ENCODE peak calls at places on chromosome 11, in nine cellular contexts. O is kidney epithelial cell; B is mammary epithelial cell; X is HFF-Myc; A is body of pancreas; M is foreskin fibroblast; K is tibial artery; H is CD8-positive, alpha-beta T cell; P is AG10803. R is an unnamed sample.

GRCh38 chr11:2305140-2305861 is 3.5 kb downstream of the TSPAN32 start:
- DNase-seq in O (no peak), B (peak), X (peak), A (peak), M (peak), K (peak), H (peak), P (peak), R (peak)

GRCh38 chr11:17921620-17922473 is 91.0 kb downstream of the SERGEF start:
- DNase-seq in O (no peak), B (no peak), X (peak), A (peak), M (peak), K (peak), H (no peak), P (peak), R (peak)

GRCh38 chr11:104275992-104276391 is 112.0 kb upstream of the PDGFD start:
- DNase-seq in O (peak), B (peak), X (no peak), A (no peak), M (no peak), K (no peak), H (no peak), P (no peak), R (peak)

GRCh38 chr11:65599216-65599954 is 3.8 kb upstream of the KCNK7 start:
- DNase-seq in O (no peak), B (no peak), X (no peak), A (no peak), M (no peak), K (no peak), H (no peak), P (no peak), R (no peak)

GRCh38 chr11:27254744-27255446 is 108.1 kb downstream of the CCDC34 start:
- DNase-seq in O (no peak), B (peak), X (no peak), A (no peak), M (no peak), K (no peak), H (no peak), P (peak), R (peak)

GRCh38 chr11:99351620-99352019 is 330.9 kb downstream of the CNTN5 start:
- DNase-seq in O (no peak), B (no peak), X (no peak), A (no peak), M (no peak), K (no peak), H (no peak), P (no peak), R (no peak)

GRCh38 chr11:128949791-128950454 is 7.3 kb upstream of the TP53AIP1 start:
- DNase-seq in O (no peak), B (no peak), X (no peak), A (peak), M (no peak), K (no peak), H (no peak), P (peak), R (peak)

GRCh38 chr11:85685131-85685819 is 720 bp downstream of the CCDC89 start:
- DNase-seq in O (no peak), B (no peak), X (no peak), A (no peak), M (peak), K (no peak), H (no peak), P (peak), R (no peak)

GRCh38 chr11:69638941-69639681 is 1.8 kb upstream of the CCND1 start:
- DNase-seq in O (peak), B (peak), X (peak), A (peak), M (peak), K (peak), H (no peak), P (peak), R (peak)

GRCh38 chr11:963852-964251 is 38.2 kb downstream of the AP2A2 start:
- DNase-seq in O (no peak), B (no peak), X (no peak), A (no peak), M (no peak), K (no peak), H (no peak), P (no peak), R (no peak)

GRCh38 chr11:69262918-69263735 is 30.8 kb upstream of the MYEOV start:
- DNase-seq in O (no peak), B (no peak), X (no peak), A (no peak), M (no peak), K (no peak), H (no peak), P (no peak), R (no peak)

GRCh38 chr11:12812849-12813248 is 138.6 kb downstream of the TEAD1 start:
- DNase-seq in O (no peak), B (no peak), X (no peak), A (no peak), M (no peak), K (no peak), H (no peak), P (no peak), R (no peak)

GRCh38 chr11:19929655-19930054 is 217.0 kb downstream of the NAV2 start:
- DNase-seq in O (no peak), B (no peak), X (no peak), A (no peak), M (no peak), K (no peak), H (no peak), P (peak), R (no peak)

GRCh38 chr11:13183094-13183825 is 94.3 kb upstream of the BMAL1 start:
- DNase-seq in O (no peak), B (peak), X (no peak), A (no peak), M (peak), K (no peak), H (no peak), P (peak), R (peak)

GRCh38 chr11:58788355-58789023 is 56.0 kb downstream of the GLYATL2 start:
- DNase-seq in O (no peak), B (peak), X (peak), A (peak), M (peak), K (no peak), H (peak), P (peak), R (peak)

GRCh38 chr11:128903248-128904041 is 12.3 kb downstream of the KCNJ5 start:
- DNase-seq in O (peak), B (peak), X (no peak), A (peak), M (no peak), K (peak), H (no peak), P (no peak), R (peak)

GRCh38 chr11:69504127-69504526 is 22.7 kb downstream of the LINC01488 start:
- DNase-seq in O (no peak), B (no peak), X (no peak), A (no peak), M (no peak), K (no peak), H (no peak), P (no peak), R (no peak)

GRCh38 chr11:12269104-12269441 is 108.3 kb upstream of the PARVA start:
- DNase-seq in O (no peak), B (peak), X (no peak), A (peak), M (peak), K (no peak), H (no peak), P (peak), R (peak)

GRCh38 chr11:86769219-86769618 is 31.1 kb upstream of the PRSS23 start:
- DNase-seq in O (no peak), B (no peak), X (no peak), A (no peak), M (no peak), K (no peak), H (no peak), P (no peak), R (no peak)

GRCh38 chr11:19344661-19345518 is 104.1 kb upstream of the E2F8 start:
- DNase-seq in O (no peak), B (peak), X (no peak), A (peak), M (peak), K (peak), H (no peak), P (peak), R (peak)

GRCh38 chr11:93512073-93512475 is 31.1 kb downstream of the SMCO4 start:
- DNase-seq in O (no peak), B (no peak), X (no peak), A (no peak), M (no peak), K (no peak), H (no peak), P (no peak), R (no peak)

GRCh38 chr11:927871-928270 is 2.2 kb downstream of the AP2A2 start:
- DNase-seq in O (no peak), B (no peak), X (no peak), A (no peak), M (no peak), K (no peak), H (peak), P (no peak), R (no peak)

GRCh38 chr11:87002918-87003317 is 34.8 kb upstream of the TMEM135 start:
- DNase-seq in O (no peak), B (no peak), X (no peak), A (no peak), M (no peak), K (no peak), H (no peak), P (no peak), R (no peak)

GRCh38 chr11:115613986-115614625 is 109.9 kb upstream of the CADM1 start:
- DNase-seq in O (peak), B (peak), X (peak), A (no peak), M (peak), K (no peak), H (no peak), P (peak), R (peak)

GRCh38 chr11:38143852-38144251 is 1545.8 kb upstream of the RAG2 start:
- DNase-seq in O (no peak), B (no peak), X (no peak), A (no peak), M (no peak), K (no peak), H (no peak), P (no peak), R (no peak)

GRCh38 chr11:78040691-78041379 is 17.8 kb upstream of the KCTD14 start:
- DNase-seq in O (no peak), B (no peak), X (no peak), A (no peak), M (no peak), K (no peak), H (no peak), P (no peak), R (peak)

GRCh38 chr11:108906329-108906728 is 241.5 kb downstream of the DDX10 start:
- DNase-seq in O (peak), B (peak), X (peak), A (no peak), M (peak), K (no peak), H (no peak), P (peak), R (peak)

GRCh38 chr11:61814958-61815789 is 1.6 kb downstream of the FADS1 start:
- DNase-seq in O (peak), B (peak), X (peak), A (peak), M (peak), K (peak), H (peak), P (peak), R (peak)

GRCh38 chr11:69703711-69704507 is at the start of gene FGF19:
- DNase-seq in O (no peak), B (peak), X (no peak), A (no peak), M (no peak), K (no peak), H (no peak), P (no peak), R (no peak)

GRCh38 chr11:69726019-69726418 is 22.2 kb upstream of the FGF19 start:
- DNase-seq in O (no peak), B (no peak), X (no peak), A (no peak), M (no peak), K (no peak), H (no peak), P (no peak), R (no peak)

GRCh38 chr11:29282088-29282487 is 734.7 kb downstream of the KCNA4 start:
- DNase-seq in O (peak), B (peak), X (peak), A (no peak), M (peak), K (no peak), H (no peak), P (peak), R (peak)

GRCh38 chr11:30603357-30603756 is 17.2 kb upstream of the MPPED2 start:
- DNase-seq in O (no peak), B (no peak), X (no peak), A (no peak), M (no peak), K (no peak), H (no peak), P (no peak), R (no peak)

GRCh38 chr11:14500181-14500651 is 605 bp upstream of the COPB1 start:
- DNase-seq in O (no peak), B (peak), X (no peak), A (peak), M (peak), K (peak), H (peak), P (peak), R (peak)

GRCh38 chr11:102900346-102900745 is 25.6 kb upstream of the MMP12 start:
- DNase-seq in O (no peak), B (peak), X (no peak), A (no peak), M (no peak), K (no peak), H (no peak), P (no peak), R (peak)

GRCh38 chr11:67584205-67584880 is 731 bp downstream of the GSTP1 start:
- DNase-seq in O (no peak), B (peak), X (no peak), A (peak), M (peak), K (peak), H (peak), P (peak), R (peak)

GRCh38 chr11:34245043-34245442 is 112.8 kb downstream of the ABTB2 start:
- DNase-seq in O (no peak), B (no peak), X (no peak), A (no peak), M (no peak), K (no peak), H (no peak), P (no peak), R (no peak)
- H3K4me3 ChIP-seq in O (no peak), B (no peak), X (no peak), A (no peak), M (no peak), K (no peak), H (no peak), P (no peak), R (no peak)

GRCh38 chr11:79156031-79156430 is 284.8 kb downstream of the TENM4 start:
- DNase-seq in O (no peak), B (peak), X (no peak), A (peak), M (no peak), K (no peak), H (no peak), P (no peak), R (peak)

GRCh38 chr11:79155237-79155636 is 285.6 kb downstream of the TENM4 start:
- DNase-seq in O (no peak), B (no peak), X (no peak), A (no peak), M (no peak), K (no peak), H (no peak), P (no peak), R (no peak)

GRCh38 chr11:79160786-79161403 is 279.9 kb downstream of the TENM4 start:
- DNase-seq in O (no peak), B (peak), X (no peak), A (peak), M (no peak), K (no peak), H (no peak), P (peak), R (peak)

GRCh38 chr11:79159657-79160450 is 281.0 kb downstream of the TENM4 start:
- DNase-seq in O (no peak), B (no peak), X (no peak), A (no peak), M (no peak), K (no peak), H (no peak), P (no peak), R (no peak)

DNA sequence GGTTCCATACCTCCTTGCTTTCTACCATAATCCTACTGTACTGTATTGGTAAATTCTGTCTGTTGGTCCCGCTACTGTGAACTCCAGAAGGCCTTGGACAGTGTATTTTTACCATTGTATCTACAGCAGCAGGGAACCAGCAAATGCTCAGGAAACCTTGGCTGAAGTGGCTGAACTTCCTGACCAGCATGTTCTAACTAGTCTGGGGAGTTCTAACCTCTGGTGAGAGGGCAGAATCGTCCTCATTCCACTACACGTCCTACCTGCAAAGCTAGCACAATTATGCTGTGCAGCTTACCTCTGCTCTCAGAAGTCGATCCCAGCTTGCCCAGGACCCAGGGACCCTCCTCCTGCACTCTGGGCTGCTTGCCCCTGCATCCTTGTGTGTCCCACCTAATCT is 283.1 kb downstream of the TENM4 start:
- DNase-seq in O (no peak), B (peak), X (no peak), A (no peak), M (no peak), K (no peak), H (no peak), P (no peak), R (peak)
- TF ChIP-seq CTCF in O (no peak), B (no peak), X (no peak), A (no peak), M (no peak), K (no peak), H (no peak), P (no peak), R (no peak)

GRCh38 chr11:111870113-111870512 is 1.3 kb downstream of the ALG9 start:
- DNase-seq in O (no peak), B (peak), X (no peak), A (no peak), M (no peak), K (no peak), H (no peak), P (no peak), R (peak)
- H3K4me3 ChIP-seq in O (no peak), B (peak), X (peak), A (peak), M (peak), K (no peak), H (no peak), P (peak), R (peak)

DNA sequence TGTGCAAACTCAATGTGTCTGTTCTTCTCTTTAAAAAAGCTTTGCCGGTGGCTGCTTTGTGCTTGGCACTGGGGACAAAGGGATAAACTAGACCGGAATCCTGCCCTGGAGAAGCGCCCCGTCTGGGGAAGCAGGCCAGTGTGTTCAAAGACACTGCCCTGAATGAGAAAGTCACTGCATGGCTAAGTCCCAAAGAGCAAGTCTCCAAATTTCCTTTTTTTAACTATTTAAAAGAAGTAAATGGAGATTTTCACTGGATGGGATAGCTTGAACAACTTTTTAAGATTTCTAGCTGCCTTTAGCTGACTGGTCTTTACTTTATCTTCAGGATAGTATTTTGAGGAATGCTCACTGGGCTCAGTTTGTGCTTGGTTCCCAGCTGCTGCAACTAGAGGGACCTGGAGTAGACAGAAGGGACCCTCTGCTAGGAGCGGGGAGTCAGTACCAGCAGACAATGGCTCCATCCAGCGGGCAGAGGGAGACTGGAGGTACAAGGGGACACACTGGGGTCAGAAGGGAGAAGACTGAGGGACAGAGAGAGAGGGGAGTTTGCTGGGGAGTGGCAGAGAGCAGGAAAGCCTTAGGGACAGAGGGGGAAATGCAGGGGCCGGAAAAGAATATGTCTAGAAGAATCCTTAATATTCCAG is 22.2 kb upstream of the ACER3 start:
- DNase-seq in O (no peak), B (no peak), X (no peak), A (no peak), M (no peak), K (no peak), H (no peak), P (no peak), R (no peak)
- TF ChIP-seq CTCF in O (peak), B (no peak), X (peak), A (no peak), M (peak), K (peak), H (no peak), P (peak), R (no peak)

DNA sequence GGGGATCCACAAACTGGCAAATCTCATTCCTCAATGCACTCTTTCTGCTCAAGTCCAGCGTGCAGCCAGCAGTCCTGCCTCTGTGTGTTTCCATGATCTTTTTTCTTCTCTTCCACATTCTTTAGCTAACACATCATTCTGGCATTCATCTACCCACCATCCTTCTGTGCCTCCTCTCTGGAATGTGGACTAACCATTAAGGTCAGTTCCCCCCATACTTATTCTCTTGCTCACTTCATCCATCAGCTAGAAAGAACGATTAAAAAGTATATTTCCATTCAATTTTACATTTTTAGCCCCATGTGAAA is 7.8 kb downstream of the KIRREL3 start:
- DNase-seq in O (peak), B (peak), X (no peak), A (no peak), M (peak), K (no peak), H (no peak), P (peak), R (no peak)
- H3K4me3 ChIP-seq in O (no peak), B (no peak), X (no peak), A (no peak), M (no peak), K (no peak), H (no peak), P (peak), R (no peak)

GRCh38 chr11:123011510-123011909 is 29.9 kb upstream of the BSX start:
- DNase-seq in O (no peak), B (no peak), X (no peak), A (no peak), M (no peak), K (no peak), H (no peak), P (no peak), R (no peak)

GRCh38 chr11:123006860-123007542 is 25.4 kb upstream of the BSX start:
- DNase-seq in O (no peak), B (no peak), X (no peak), A (no peak), M (no peak), K (no peak), H (no peak), P (no peak), R (no peak)
- TF ChIP-seq CTCF in O (no peak), B (no peak), X (no peak), A (no peak), M (no peak), K (no peak), H (no peak), P (no peak), R (no peak)

GRCh38 chr11:82734120-82734479 is 436 bp upstream of the FAM181B start:
- DNase-seq in O (no peak), B (no peak), X (no peak), A (no peak), M (no peak), K (no peak), H (no peak), P (no peak), R (no peak)
- H3K4me3 ChIP-seq in O (peak), B (no peak), X (no peak), A (no peak), M (peak), K (peak), H (peak), P (no peak), R (peak)

R was measured in epithelial cell of esophagus.